ENCODE peak calls at places on chromosome 18, in six cellular contexts. P is sigmoid colon, Q is A549, X is HepG2, E is transverse colon, L is suprapubic skin. Z is an unnamed sample.
A peak's percentile ranks its signal among the peaks of the same experiment; 100 is the strongest.

GRCh38 chr18:26639149-26639548 is 90.8 kb upstream of the KCTD1 start:
- DNase-seq in P (no peak), Q (no peak), X (no peak), E (no peak), L (no peak), Z (no peak)

GRCh38 chr18:213977-214376 is 53.9 kb downstream of the THOC1 start:
- DNase-seq in P (no peak), Q (no peak), X (no peak), E (no peak), L (no peak), Z (no peak)

GRCh38 chr18:55863876-55864275 is 275.9 kb upstream of the TCF4 start:
- DNase-seq in P (peak; percentile 64), Q (no peak), X (no peak), E (no peak), L (no peak), Z (no peak)

GRCh38 chr18:8990276-8991031 is 112.0 kb upstream of the NDUFV2 start:
- DNase-seq in P (peak; percentile 71), Q (no peak), X (no peak), E (no peak), L (no peak), Z (no peak)

GRCh38 chr18:26864658-26865057 is 849 bp downstream of the AQP4 start:
- DNase-seq in P (no peak), Q (no peak), X (no peak), E (no peak), L (no peak), Z (no peak)

GRCh38 chr18:79447703-79448367 is 52.1 kb downstream of the NFATC1 start:
- DNase-seq in P (no peak), Q (no peak), X (no peak), E (no peak), L (no peak), Z (no peak)

GRCh38 chr18:53941601-53942335 is 282.7 kb downstream of the MBD2 start:
- DNase-seq in P (no peak), Q (peak; percentile 17), X (no peak), E (no peak), L (no peak), Z (no peak)

GRCh38 chr18:49858309-49859005 is 45.1 kb upstream of the ACAA2 start:
- DNase-seq in P (peak; percentile 73), Q (peak; percentile 75), X (peak; percentile 44), E (peak; percentile 75), L (no peak), Z (no peak)

GRCh38 chr18:79416022-79416676 is 20.4 kb downstream of the NFATC1 start:
- DNase-seq in P (no peak), Q (no peak), X (no peak), E (no peak), L (no peak), Z (no peak)

GRCh38 chr18:8949206-8949605 is 153.3 kb upstream of the NDUFV2 start:
- DNase-seq in P (peak; percentile 67), Q (no peak), X (no peak), E (no peak), L (no peak), Z (no peak)

GRCh38 chr18:44764863-44765262 is 84.2 kb downstream of the SETBP1 start:
- DNase-seq in P (no peak), Q (no peak), X (no peak), E (no peak), L (no peak), Z (no peak)

GRCh38 chr18:44767807-44768206 is 87.1 kb downstream of the SETBP1 start:
- DNase-seq in P (no peak), Q (no peak), X (no peak), E (no peak), L (no peak), Z (no peak)

GRCh38 chr18:44763327-44763726 is 82.6 kb downstream of the SETBP1 start:
- DNase-seq in P (no peak), Q (no peak), X (no peak), E (no peak), L (no peak), Z (no peak)

GRCh38 chr18:44766461-44766860 is 85.8 kb downstream of the SETBP1 start:
- DNase-seq in P (no peak), Q (no peak), X (no peak), E (no peak), L (no peak), Z (no peak)

DNA sequence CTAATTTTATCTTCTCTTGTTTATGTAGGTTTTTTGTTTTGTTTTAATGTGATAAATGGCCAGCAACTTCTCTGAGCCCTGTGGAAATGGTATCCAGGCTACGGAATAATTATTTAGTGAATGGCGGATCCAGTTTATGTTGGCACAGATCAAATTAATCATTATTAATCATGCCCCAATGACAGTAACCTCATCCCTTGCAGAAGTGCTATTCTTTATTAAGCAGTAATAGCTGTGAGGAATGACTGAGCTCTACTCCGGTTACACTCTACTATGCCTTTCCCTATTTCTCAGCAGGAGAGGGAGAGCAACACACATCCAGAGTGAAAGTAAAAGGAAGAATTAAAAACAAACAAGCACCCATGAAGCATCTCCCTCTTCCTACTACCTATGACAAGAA is 84.8 kb downstream of the SETBP1 start:
- DNase-seq in P (no peak), Q (no peak), X (no peak), E (no peak), L (no peak), Z (no peak)
- H3K4me1 ChIP-seq in P (peaks cover 57% of the 10 kb centered on the region), Q (no peaks in the 10 kb centered on the region), X (no peaks in the 10 kb centered on the region), E (peaks cover 17% of the 10 kb centered on the region), L (peaks cover 23% of the 10 kb centered on the region), Z (peaks cover 29% of the 10 kb centered on the region)

GRCh38 chr18:3603460-3604259 is 153.7 kb downstream of the TGIF1 start:
- DNase-seq in P (peak; percentile 71), Q (peak; percentile 94), X (peak; percentile 69), E (no peak), L (no peak), Z (no peak)
- TF ChIP-seq EP300 in P (no peak), Q (peak; percentile 91), X (peak; percentile 55), E (no peak), L (no peak), Z (no peak)

DNA sequence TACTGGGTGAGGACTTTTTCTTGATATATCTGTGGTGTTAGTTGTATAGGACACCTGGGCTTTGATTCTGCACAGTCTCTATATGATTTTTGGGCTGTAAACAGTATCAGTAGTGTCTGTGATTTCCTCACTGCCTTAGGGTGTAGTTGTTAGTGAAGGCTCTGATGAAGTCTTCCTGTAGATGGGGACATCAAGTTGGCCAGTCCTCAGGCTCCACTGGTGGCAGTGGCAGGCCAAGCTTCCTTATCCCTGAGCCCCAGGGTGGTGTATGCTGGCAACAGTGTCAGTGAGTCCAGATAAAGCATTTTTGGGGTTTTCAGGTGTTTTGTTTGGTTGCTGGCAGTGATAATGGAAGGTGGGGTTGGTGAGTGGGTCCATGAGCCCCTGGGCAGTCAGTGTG is 961.4 kb downstream of the DSC3 start:
- DNase-seq in P (no peak), Q (no peak), X (no peak), E (no peak), L (no peak), Z (no peak)
- H3K4me1 ChIP-seq in P (no peaks in the 10 kb centered on the region), Q (no peaks in the 10 kb centered on the region), X (no peaks in the 10 kb centered on the region), E (no peaks in the 10 kb centered on the region), L (no peaks in the 10 kb centered on the region), Z (no peaks in the 10 kb centered on the region)

GRCh38 chr18:62085766-62086165 is 101.1 kb downstream of the PIGN start:
- DNase-seq in P (no peak), Q (no peak), X (no peak), E (no peak), L (no peak), Z (no peak)
- TF ChIP-seq EP300 in P (no peak), Q (no peak), X (no peak), E (no peak), L (no peak), Z (no peak)

DNA sequence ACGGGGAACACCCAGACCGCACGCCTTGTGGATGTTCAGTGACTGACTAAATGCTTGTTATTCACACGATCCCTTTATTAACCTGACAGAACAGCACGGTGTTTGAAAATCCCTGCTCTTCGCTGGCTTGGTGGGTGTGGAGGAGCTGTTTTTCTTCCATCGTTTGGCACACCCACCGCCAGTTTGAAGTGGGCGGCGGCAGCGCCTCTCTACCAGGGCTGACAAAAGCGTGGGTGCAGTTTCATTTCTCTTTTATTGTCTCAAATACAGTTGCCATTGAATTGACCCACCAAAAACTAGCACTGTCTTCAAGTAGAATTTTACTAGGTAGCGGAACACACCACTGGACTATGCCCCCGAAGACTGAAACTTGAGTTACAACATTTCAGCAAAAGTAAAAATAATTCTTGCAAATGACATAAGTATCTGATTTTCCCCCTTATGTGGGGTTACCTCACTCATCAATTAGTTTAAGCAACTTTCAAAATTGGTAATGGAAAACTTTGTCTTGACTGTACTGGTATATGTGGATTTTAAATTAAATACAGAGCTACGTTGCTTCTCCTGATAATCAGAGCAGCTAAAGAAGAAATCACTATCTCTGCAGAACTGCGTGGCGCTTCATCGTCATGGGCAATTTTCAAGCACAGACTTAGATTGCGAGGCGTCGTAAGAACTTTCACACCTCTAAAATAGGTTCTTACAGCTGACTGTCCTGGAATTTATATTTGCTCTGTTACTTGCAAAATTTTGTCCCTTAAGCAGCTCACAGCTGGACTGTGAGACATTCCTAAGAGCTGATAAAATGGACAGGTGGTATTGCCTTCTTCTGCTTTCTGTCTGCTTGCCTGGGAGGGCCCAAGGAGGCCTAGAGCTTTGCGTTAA is 60.9 kb downstream of the LDLRAD4 start:
- DNase-seq in P (no peak), Q (no peak), X (no peak), E (no peak), L (no peak), Z (no peak)
- H3K4me1 ChIP-seq in P (peaks cover 21% of the 10 kb centered on the region), Q (no peaks in the 10 kb centered on the region), X (peaks cover 10% of the 10 kb centered on the region), E (no peaks in the 10 kb centered on the region), L (no peaks in the 10 kb centered on the region), Z (no peaks in the 10 kb centered on the region)

DNA sequence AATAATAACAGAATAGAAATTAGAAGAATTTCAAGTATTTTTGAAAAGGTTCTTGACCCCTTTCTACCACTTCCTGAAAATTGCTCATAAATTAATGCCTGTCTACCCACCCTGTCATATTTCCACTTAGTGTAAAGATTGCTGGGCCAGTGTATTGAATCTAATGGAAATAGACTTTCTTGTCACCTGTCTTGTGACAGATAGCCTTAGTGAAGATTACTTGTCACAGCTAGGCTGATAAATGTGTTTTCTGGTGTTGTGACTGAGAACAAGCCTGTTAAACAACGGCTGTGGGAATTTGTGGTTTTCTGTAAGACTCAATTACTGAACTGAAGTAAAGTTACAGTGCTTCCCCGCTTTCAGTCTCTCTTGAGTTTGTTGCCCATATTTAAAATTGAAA is 37.0 kb downstream of the PIK3C3 start:
- DNase-seq in P (no peak), Q (no peak), X (no peak), E (no peak), L (no peak), Z (no peak)
- TF ChIP-seq EP300 in P (no peak), Q (no peak), X (no peak), E (no peak), L (no peak), Z (no peak)

GRCh38 chr18:48007381-48007780 is 76.9 kb upstream of the SMAD2 start:
- DNase-seq in P (no peak), Q (no peak), X (no peak), E (no peak), L (peak; percentile 56), Z (no peak)
- H3K4me1 ChIP-seq in P (peaks cover 15% of the 10 kb centered on the region), Q (peaks cover 51% of the 10 kb centered on the region), X (peaks cover 8% of the 10 kb centered on the region), E (peaks cover 19% of the 10 kb centered on the region), L (peaks cover 19% of the 10 kb centered on the region), Z (no peaks in the 10 kb centered on the region)

GRCh38 chr18:58611471-58612131 is 17.3 kb downstream of the ALPK2 start:
- DNase-seq in P (no peak), Q (peak; percentile 20), X (no peak), E (no peak), L (no peak), Z (no peak)
- TF ChIP-seq EP300 in P (no peak), Q (peak; percentile 76), X (no peak), E (no peak), L (no peak), Z (no peak)

GRCh38 chr18:70493461-70493860 is 204.6 kb downstream of the SOCS6 start:
- DNase-seq in P (no peak), Q (no peak), X (no peak), E (no peak), L (no peak), Z (no peak)
- H3K4me1 ChIP-seq in P (no peaks in the 10 kb centered on the region), Q (no peaks in the 10 kb centered on the region), X (peaks cover 9% of the 10 kb centered on the region), E (no peaks in the 10 kb centered on the region), L (no peaks in the 10 kb centered on the region), Z (no peaks in the 10 kb centered on the region)